ENCODE peak calls at places on chromosomes 4 and X, in six cellular contexts. Q, Z, V, A, G and O are unnamed samples. For H3K27me3 and H3K4me1, the result is how much of the 10 kb centered on the place peaks cover.

GRCh38 chr4:82638479-82638878 is 76.7 kb upstream of the TMEM150C start:
- DNase-seq in Q (no peak), Z (no peak), V (no peak), A (no peak), G (no peak), O (no peak)

GRCh38 chr4:176185068-176185467 is 10.3 kb downstream of the SPATA4 start:
- DNase-seq in Q (peak), Z (no peak), V (peak), A (no peak), G (no peak), O (no peak)

GRCh38 chr4:81664079-81664478 is 192.4 kb upstream of the RASGEF1B start:
- DNase-seq in Q (peak), Z (no peak), V (no peak), A (no peak), G (no peak), O (no peak)

GRCh38 chr4:97892596-97893266 is 250.5 kb downstream of the STPG2 start:
- DNase-seq in Q (no peak), Z (no peak), V (no peak), A (no peak), G (no peak), O (no peak)

GRCh38 chrX:75067931-75068330 is 88.2 kb downstream of the ABCB7 start:
- DNase-seq in Q (peak), Z (no peak), V (no peak), A (no peak), G (no peak), O (no peak)

GRCh38 chr4:150896513-150896912 is 118.6 kb downstream of the LRBA start:
- DNase-seq in Q (no peak), Z (no peak), V (no peak), A (no peak), G (no peak), O (no peak)

GRCh38 chr4:127143460-127144190 is 489.1 kb upstream of the INTU start:
- DNase-seq in Q (peak), Z (no peak), V (peak), A (no peak), G (no peak), O (no peak)

GRCh38 chr4:40418430-40419230 is 83.5 kb downstream of the CHRNA9 start:
- DNase-seq in Q (no peak), Z (no peak), V (no peak), A (no peak), G (no peak), O (no peak)

GRCh38 chr4:78653655-78654054 is 102.1 kb downstream of the ANXA3 start:
- DNase-seq in Q (no peak), Z (no peak), V (no peak), A (no peak), G (peak), O (no peak)

GRCh38 chr4:159455675-159456235 is 352.9 kb downstream of the RAPGEF2 start:
- DNase-seq in Q (peak), Z (peak), V (peak), A (peak), G (peak), O (no peak)

GRCh38 chr4:11497972-11498371 is 69.3 kb upstream of the HS3ST1 start:
- DNase-seq in Q (peak), Z (no peak), V (no peak), A (peak), G (no peak), O (peak)

GRCh38 chr4:166017804-166018203 is 144.8 kb downstream of the TLL1 start:
- DNase-seq in Q (peak), Z (no peak), V (peak), A (no peak), G (no peak), O (no peak)

GRCh38 chr4:95798727-95799126 is 41.2 kb upstream of the PDHA2 start:
- DNase-seq in Q (no peak), Z (no peak), V (no peak), A (peak), G (no peak), O (no peak)

GRCh38 chr4:86940176-86940575 is 5.4 kb downstream of the AFF1 start:
- DNase-seq in Q (no peak), Z (no peak), V (no peak), A (no peak), G (no peak), O (no peak)

GRCh38 chrX:78997870-78998558 is 52.8 kb downstream of the P2RY10 start:
- DNase-seq in Q (no peak), Z (no peak), V (no peak), A (peak), G (peak), O (no peak)

GRCh38 chrX:119093991-119094741 is 21.4 kb downstream of the CT47C1 start:
- DNase-seq in Q (peak), Z (no peak), V (no peak), A (no peak), G (no peak), O (no peak)

GRCh38 chr4:73127839-73128448 is 58.4 kb upstream of the COX18 start:
- DNase-seq in Q (peak), Z (peak), V (no peak), A (peak), G (peak), O (no peak)

GRCh38 chr4:111045992-111046391 is 423.1 kb upstream of the PITX2 start:
- DNase-seq in Q (no peak), Z (no peak), V (no peak), A (peak), G (no peak), O (no peak)

GRCh38 chr4:71304289-71304850 is 34.5 kb upstream of the SLC4A4 start:
- DNase-seq in Q (peak), Z (no peak), V (peak), A (no peak), G (no peak), O (no peak)

GRCh38 chr4:76306882-76307669 is 543 bp downstream of the STBD1 start:
- DNase-seq in Q (peak), Z (peak), V (peak), A (peak), G (no peak), O (no peak)

GRCh38 chr4:54683616-54684346 is 26.0 kb downstream of the KIT start:
- DNase-seq in Q (peak), Z (peak), V (no peak), A (peak), G (peak), O (no peak)

GRCh38 chrX:64580035-64580434 is 184.8 kb upstream of the MTMR8 start:
- DNase-seq in Q (no peak), Z (no peak), V (no peak), A (peak), G (no peak), O (no peak)

GRCh38 chr4:52952540-52952939 is 90.4 kb downstream of the RASL11B start:
- DNase-seq in Q (no peak), Z (no peak), V (no peak), A (no peak), G (no peak), O (no peak)

GRCh38 chr4:79107014-79107413 is 167.8 kb upstream of the PAQR3 start:
- DNase-seq in Q (no peak), Z (no peak), V (no peak), A (no peak), G (no peak), O (no peak)

GRCh38 chr4:72136429-72136828 is 104.6 kb downstream of the NPFFR2 start:
- DNase-seq in Q (no peak), Z (no peak), V (peak), A (peak), G (no peak), O (no peak)

GRCh38 chrX:15855562-15856256 is 1.1 kb upstream of the AP1S2 start:
- DNase-seq in Q (no peak), Z (no peak), V (no peak), A (no peak), G (peak), O (no peak)

GRCh38 chr4:155529197-155529596 is 137.5 kb upstream of the GUCY1A1 start:
- DNase-seq in Q (peak), Z (peak), V (no peak), A (peak), G (no peak), O (no peak)

GRCh38 chrX:73977542-73978169 is 326.3 kb upstream of the ZCCHC13 start:
- DNase-seq in Q (no peak), Z (peak), V (peak), A (peak), G (no peak), O (no peak)

GRCh38 chr4:147582386-147583077 is 34.7 kb upstream of the TMEM184C start:
- DNase-seq in Q (peak), Z (no peak), V (peak), A (no peak), G (no peak), O (peak)

GRCh38 chr4:20305976-20306375 is 54.3 kb downstream of the SLIT2 start:
- DNase-seq in Q (peak), Z (peak), V (no peak), A (peak), G (no peak), O (no peak)

GRCh38 chr4:124931050-124931449 is 218.5 kb upstream of the ANKRD50 start:
- DNase-seq in Q (peak), Z (no peak), V (peak), A (no peak), G (no peak), O (no peak)

GRCh38 chr4:110193822-110194761 is 4.3 kb downstream of the ELOVL6 start:
- DNase-seq in Q (peak), Z (peak), V (peak), A (peak), G (peak), O (peak)

GRCh38 chr4:186651624-186652023 is 72.0 kb downstream of the FAT1 start:
- DNase-seq in Q (no peak), Z (peak), V (peak), A (peak), G (no peak), O (no peak)

GRCh38 chrX:57771689-57772088 is 91.6 kb upstream of the NLRP2B start:
- DNase-seq in Q (peak), Z (no peak), V (no peak), A (no peak), G (no peak), O (no peak)

DNA sequence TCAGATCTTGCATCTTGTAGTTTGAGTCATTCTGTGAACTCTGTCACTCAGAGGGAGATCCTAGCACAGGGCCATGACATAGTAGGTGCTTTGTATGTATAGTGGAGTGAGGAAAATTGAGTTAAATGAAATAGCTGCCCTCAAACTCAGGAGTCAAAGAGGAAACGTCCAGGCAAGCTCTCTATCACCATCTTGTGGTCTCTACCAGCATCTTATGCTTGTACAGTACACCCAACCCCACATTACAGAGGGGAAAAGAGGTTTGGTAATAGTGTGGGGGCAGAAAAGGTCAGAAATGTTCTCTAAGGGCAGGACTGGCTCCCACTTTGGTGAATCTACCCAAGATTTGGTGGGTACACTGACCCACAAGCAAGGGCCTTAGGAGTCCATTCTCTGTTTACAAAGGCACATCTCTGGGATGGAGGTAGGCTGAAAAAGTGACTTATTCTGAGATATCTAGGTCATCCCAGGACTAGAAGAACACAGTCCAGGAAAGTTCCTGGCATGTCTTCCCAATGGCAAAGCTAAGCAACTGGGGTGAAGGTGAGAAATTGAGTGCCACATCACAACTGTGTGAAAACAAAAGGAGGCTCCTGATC is 131.8 kb downstream of the OR13H1 start:
- DNase-seq in Q (peak), Z (peak), V (no peak), A (peak), G (peak), O (no peak)
- TF ChIP-seq EZH2 in Q (no peak), Z (no peak), V (no peak), A (no peak), G (no peak), O (no peak)

GRCh38 chr4:7594013-7594412 is 159.3 kb upstream of the PSAPL1 start:
- DNase-seq in Q (no peak), Z (no peak), V (no peak), A (no peak), G (no peak), O (no peak)
- H3K27me3 ChIP-seq in Q (under half), Z (half or more), V (under half), A (under half), G (half or more), O (under half)

DNA sequence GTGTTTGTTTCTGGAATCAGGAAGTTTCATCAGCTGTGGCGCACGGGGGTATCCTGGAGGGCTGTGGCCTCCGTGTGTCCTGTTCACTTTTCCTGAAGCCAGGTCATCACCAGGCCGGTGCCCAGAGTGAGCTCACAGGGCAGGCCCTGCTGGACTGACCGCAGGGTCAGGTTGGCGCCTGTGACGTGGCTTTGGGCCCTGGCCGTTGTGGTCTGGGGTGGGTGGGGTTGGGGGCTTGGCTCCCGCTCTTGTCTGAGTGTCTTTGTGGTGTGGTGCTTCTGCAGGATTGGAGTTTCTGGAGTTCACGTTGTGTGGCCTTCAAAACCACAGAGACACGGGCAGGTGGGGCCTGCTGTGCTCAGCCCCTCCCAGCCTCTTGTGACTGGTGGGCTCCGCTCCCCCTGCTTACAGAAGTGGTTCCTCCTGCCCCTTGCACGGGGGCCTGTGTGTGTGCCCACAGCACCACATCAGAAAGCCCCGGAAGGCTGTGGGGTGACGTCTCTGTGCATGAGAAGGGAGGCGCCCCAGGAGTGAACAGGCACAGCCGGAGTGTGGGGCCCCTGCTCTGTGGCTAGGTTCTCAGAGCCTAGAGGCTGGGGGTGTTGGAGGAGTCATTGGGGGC is 9.5 kb downstream of the RGS12 start:
- DNase-seq in Q (no peak), Z (no peak), V (peak), A (no peak), G (no peak), O (no peak)
- H3K4me1 ChIP-seq in Q (under half), Z (under half), V (under half), A (under half), G (under half), O (under half)

GRCh38 chr4:190015538-190016368 is 11.3 kb downstream of the FRG2 start:
- DNase-seq in Q (no peak), Z (peak), V (no peak), A (peak), G (no peak), O (no peak)
- TF ChIP-seq EZH2 in Q (no peak), Z (no peak), V (peak), A (peak), G (no peak), O (peak)

DNA sequence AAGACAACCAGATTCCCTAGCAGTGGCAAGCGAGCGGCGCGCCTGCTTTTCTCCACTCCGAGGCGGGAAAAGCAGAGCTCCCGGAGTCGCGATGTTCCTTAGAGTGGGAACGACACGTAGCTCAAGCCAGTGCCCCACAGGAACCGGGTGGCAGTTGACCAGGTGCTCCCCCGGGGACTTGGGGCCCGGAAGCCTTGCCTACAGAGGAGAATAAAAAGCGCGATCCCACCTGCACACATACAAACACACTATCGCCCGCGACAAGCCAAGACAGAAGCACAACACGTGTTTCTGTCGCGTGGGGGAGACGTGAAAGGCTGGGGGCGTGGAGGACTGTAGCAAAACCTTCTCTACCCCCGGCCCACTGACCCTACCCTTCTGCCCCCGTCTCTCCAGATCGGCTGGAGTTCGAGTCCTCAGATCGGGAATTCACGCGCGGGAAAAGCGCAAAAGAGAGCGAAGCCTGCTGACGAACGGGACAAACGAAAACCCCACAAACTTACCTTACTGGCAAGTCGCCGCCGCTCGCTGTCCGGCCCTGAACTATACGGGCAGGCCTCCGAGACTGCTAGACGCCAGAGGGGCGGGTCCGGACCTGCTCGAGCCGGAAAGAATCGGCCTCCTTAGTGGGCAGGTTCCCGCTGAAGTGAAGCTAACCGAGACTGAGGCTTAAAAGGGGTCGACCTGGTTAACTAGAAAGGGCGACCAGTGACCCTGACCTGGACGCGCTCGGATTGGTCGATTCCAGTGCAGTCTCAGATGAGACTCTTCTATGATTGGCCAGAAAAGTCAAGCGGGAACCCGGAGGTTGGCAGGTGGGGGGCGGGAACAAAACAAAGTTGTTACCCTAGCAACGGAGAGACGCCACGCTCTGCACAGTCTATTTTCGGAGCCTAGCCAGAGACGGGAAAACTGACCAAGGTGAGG is at the start of the genes DNAAF6 and NUP62CL:
- DNase-seq in Q (peak), Z (peak), V (peak), A (peak), G (peak), O (no peak)
- H3K27me3 ChIP-seq in Q (under half), Z (under half), V (under half), A (under half), G (under half), O (under half)